ENCODE peak calls at places on chromosomes 11 and 22, in ten cellular contexts. J is brain microvascular endothelial cell, L is lower leg skin, E is AG04450, N is A549, P is kidney, W is Peyer's patch, A is cardiac fibroblast, K is neural progenitor cell, D is psoas muscle. O is an unnamed sample.

GRCh38 chr11:117780456-117780855 is 16.6 kb downstream of the DSCAML1 start:
- DNase-seq in J (no peak), L (no peak), E (no peak), N (no peak), P (no peak), W (no peak), A (no peak), K (no peak), D (no peak), O (no peak)

GRCh38 chr11:93085097-93085496 is 112.7 kb downstream of the SLC36A4 start:
- DNase-seq in J (peak; percentile 5), L (no peak), E (no peak), N (no peak), P (no peak), W (no peak), A (peak; percentile 90), K (no peak), D (no peak), O (peak; percentile 16)

GRCh38 chr11:1929621-1930447 is 10.3 kb downstream of the TNNT3 start:
- DNase-seq in J (no peak), L (no peak), E (no peak), N (no peak), P (peak; percentile 53), W (no peak), A (no peak), K (no peak), D (no peak), O (no peak)

GRCh38 chr11:110148775-110149744 is 55.9 kb downstream of the ZC3H12C start:
- DNase-seq in J (peak; percentile 91), L (no peak), E (no peak), N (peak; percentile 82), P (no peak), W (no peak), A (peak; percentile 82), K (no peak), D (no peak), O (peak; percentile 85)

GRCh38 chr22:47954107-47954506 is 1191.7 kb downstream of the TBC1D22A start:
- DNase-seq in J (no peak), L (no peak), E (no peak), N (no peak), P (no peak), W (no peak), A (no peak), K (no peak), D (no peak), O (no peak)

GRCh38 chr11:94909371-94909820 is 64.0 kb downstream of the CWC15 start:
- DNase-seq in J (peak; percentile 68), L (no peak), E (no peak), N (no peak), P (no peak), W (no peak), A (peak; percentile 29), K (no peak), D (no peak), O (peak; percentile 51)

GRCh38 chr11:27392715-27393114 is 29.7 kb upstream of the CCDC34 start:
- DNase-seq in J (peak; percentile 80), L (no peak), E (peak; percentile 60), N (peak; percentile 46), P (no peak), W (no peak), A (peak; percentile 72), K (peak; percentile 72), D (no peak), O (peak; percentile 88)

GRCh38 chr11:75190652-75191329 is 39.9 kb downstream of the SLCO2B1 start:
- DNase-seq in J (no peak), L (no peak), E (no peak), N (no peak), P (no peak), W (no peak), A (no peak), K (no peak), D (no peak), O (no peak)

GRCh38 chr11:82733444-82734119 is at the start of gene FAM181B:
- DNase-seq in J (peak; percentile 6), L (peak; percentile 91), E (no peak), N (peak; percentile 32), P (peak; percentile 88), W (no peak), A (peak; percentile 14), K (peak; percentile 93), D (peak; percentile 51), O (peak; percentile 27)

GRCh38 chr11:82734120-82734479 is 436 bp upstream of the FAM181B start:
- DNase-seq in J (no peak), L (no peak), E (no peak), N (no peak), P (no peak), W (no peak), A (no peak), K (no peak), D (no peak), O (no peak)

GRCh38 chr11:82732734-82733443 is 775 bp downstream of the FAM181B start:
- DNase-seq in J (no peak), L (no peak), E (no peak), N (no peak), P (peak; percentile 72), W (no peak), A (no peak), K (peak; percentile 57), D (no peak), O (no peak)

GRCh38 chr11:82731691-82732277 is 1.9 kb downstream of the FAM181B start:
- DNase-seq in J (no peak), L (no peak), E (no peak), N (no peak), P (no peak), W (no peak), A (no peak), K (peak; percentile 30), D (no peak), O (no peak)

DNA sequence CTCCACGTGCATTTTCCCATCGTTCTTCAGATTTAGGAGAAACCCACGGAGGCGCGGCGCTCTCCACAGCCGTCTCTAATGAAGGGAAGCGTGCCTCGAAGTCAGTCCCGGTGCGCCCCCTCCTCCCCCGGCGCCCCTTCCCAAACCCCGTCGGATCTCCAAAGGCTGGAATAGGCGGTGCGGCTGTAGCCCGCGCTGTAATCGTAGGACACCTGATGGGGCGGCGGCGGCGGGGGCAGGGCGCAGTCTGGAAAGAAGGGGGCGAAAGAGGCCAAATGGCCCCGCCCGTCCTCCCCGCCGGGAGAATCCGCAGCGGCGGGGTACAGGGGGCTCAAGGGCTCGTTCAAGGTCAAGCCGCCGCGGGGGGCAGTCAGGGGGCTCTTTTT is 1.3 kb downstream of the FAM181B start:
- DNase-seq in J (no peak), L (no peak), E (no peak), N (no peak), P (peak; percentile 56), W (no peak), A (no peak), K (peak; percentile 50), D (no peak), O (no peak)
- H3K4me3 ChIP-seq in J (no peak overlapping the region), L (no peak overlapping the region), E (no peak overlapping the region), N (peak overlapping the region; percentile 52), P (peak overlapping the region; percentile 26), W (peak overlapping the region; percentile 58), A (no peak overlapping the region), K (peak overlapping the region; percentile 59), D (peak overlapping the region; percentile 56), O (no peak overlapping the region)

GRCh38 chr11:593347-593746 is 17.1 kb downstream of the PHRF1 start:
- DNase-seq in J (no peak), L (no peak), E (no peak), N (no peak), P (no peak), W (no peak), A (no peak), K (no peak), D (no peak), O (no peak)

GRCh38 chr11:596374-596773 is 19.4 kb downstream of the IRF7 start:
- DNase-seq in J (no peak), L (no peak), E (no peak), N (no peak), P (no peak), W (no peak), A (no peak), K (no peak), D (no peak), O (no peak)

GRCh38 chr11:595400-595799 is 19.1 kb downstream of the PHRF1 start:
- DNase-seq in J (no peak), L (no peak), E (no peak), N (no peak), P (no peak), W (no peak), A (no peak), K (no peak), D (no peak), O (no peak)

GRCh38 chr11:598005-598680 is 17.6 kb downstream of the IRF7 start:
- DNase-seq in J (no peak), L (no peak), E (no peak), N (no peak), P (no peak), W (no peak), A (no peak), K (no peak), D (no peak), O (no peak)

GRCh38 chr11:597166-597725 is 18.5 kb downstream of the IRF7 start:
- DNase-seq in J (no peak), L (no peak), E (no peak), N (no peak), P (no peak), W (no peak), A (no peak), K (peak; percentile 43), D (no peak), O (no peak)
- TF ChIP-seq CTCF in J (peak; percentile 45), L (no peak), E (no peak), N (no peak), P (no peak), W (no peak), A (peak; percentile 5), K (peak; percentile 44), D (no peak), O (peak; percentile 29)

GRCh38 chr22:46004105-46004866 is 27.3 kb upstream of the WNT7B start:
- DNase-seq in J (no peak), L (no peak), E (no peak), N (no peak), P (peak; percentile 76), W (no peak), A (no peak), K (no peak), D (no peak), O (no peak)

GRCh38 chr22:46007848-46008261 is 30.9 kb upstream of the WNT7B start:
- DNase-seq in J (peak; percentile 62), L (peak; percentile 96), E (peak; percentile 76), N (no peak), P (peak; percentile 92), W (no peak), A (peak; percentile 91), K (no peak), D (peak; percentile 84), O (peak; percentile 59)

GRCh38 chr22:46007003-46007847 is 30.3 kb upstream of the WNT7B start:
- DNase-seq in J (peak; percentile 35), L (peak; percentile 94), E (no peak), N (peak; percentile 66), P (peak; percentile 92), W (no peak), A (peak; percentile 88), K (no peak), D (peak; percentile 75), O (peak; percentile 54)

GRCh38 chr22:46008291-46008690 is 31.3 kb upstream of the WNT7B start:
- DNase-seq in J (no peak), L (no peak), E (no peak), N (no peak), P (peak; percentile 73), W (no peak), A (no peak), K (no peak), D (peak; percentile 23), O (no peak)

GRCh38 chr22:46006379-46007002 is 29.5 kb upstream of the WNT7B start:
- DNase-seq in J (peak; percentile 76), L (peak; percentile 99), E (peak; percentile 65), N (peak; percentile 85), P (peak; percentile 97), W (peak; percentile 85), A (peak; percentile 94), K (peak; percentile 93), D (peak; percentile 96), O (peak; percentile 89)
- H3K4me3 ChIP-seq in J (no peak overlapping the region), L (no peak overlapping the region), E (no peak overlapping the region), N (peak overlapping the region; percentile 35), P (no peak overlapping the region), W (no peak overlapping the region), A (peak overlapping the region; percentile 37), K (no peak overlapping the region), D (peak overlapping the region; percentile 23), O (no peak overlapping the region)

GRCh38 chr11:76693791-76694190 is 23.2 kb upstream of the LRRC32 start:
- DNase-seq in J (no peak), L (no peak), E (no peak), N (no peak), P (no peak), W (no peak), A (no peak), K (no peak), D (no peak), O (no peak)

GRCh38 chr11:76694664-76695063 is 24.1 kb upstream of the LRRC32 start:
- DNase-seq in J (peak; percentile 75), L (no peak), E (peak; percentile 49), N (peak; percentile 31), P (no peak), W (no peak), A (peak; percentile 91), K (no peak), D (no peak), O (peak; percentile 85)

GRCh38 chr11:76695767-76696166 is 25.2 kb upstream of the LRRC32 start:
- DNase-seq in J (no peak), L (no peak), E (no peak), N (no peak), P (peak; percentile 23), W (no peak), A (no peak), K (no peak), D (no peak), O (no peak)

GRCh38 chr11:76696756-76697155 is 26.2 kb upstream of the LRRC32 start:
- DNase-seq in J (no peak), L (no peak), E (no peak), N (no peak), P (no peak), W (no peak), A (no peak), K (no peak), D (no peak), O (no peak)

GRCh38 chr11:76695133-76695532 is 24.6 kb upstream of the LRRC32 start:
- DNase-seq in J (no peak), L (no peak), E (no peak), N (peak; percentile 28), P (peak; percentile 5), W (no peak), A (no peak), K (no peak), D (no peak), O (no peak)
- TF ChIP-seq CTCF in J (peak; percentile 20), L (no peak), E (no peak), N (peak; percentile 17), P (no peak), W (no peak), A (no peak), K (peak; percentile 27), D (no peak), O (peak; percentile 20)